ENCODE peak calls at places on chromosomes 6 and 20, in four cellular contexts. V, S, R and I are unnamed samples.

GRCh38 chr6:37314803-37315515 is 38.8 kb upstream of the RNF8 start:
- DNase-seq in V (peak), S (peak), R (no peak), I (peak)

GRCh38 chr6:75344455-75344854 is 59.9 kb upstream of the TMEM30A start:
- DNase-seq in V (no peak), S (no peak), R (no peak), I (no peak)

GRCh38 chr6:143732539-143732938 is 54.8 kb downstream of the PHACTR2 start:
- DNase-seq in V (no peak), R (no peak), S (no peak), I (no peak)

GRCh38 chr20:63642518-63643247 is 10.5 kb downstream of the STMN3 start:
- DNase-seq in S (no peak), V (peak), R (no peak), I (no peak)

GRCh38 chr20:61414455-61414991 is 162.5 kb downstream of the CDH4 start:
- DNase-seq in S (no peak), V (no peak), R (no peak), I (no peak)

GRCh38 chr20:46355778-46356177 is 47.5 kb upstream of the CDH22 start:
- DNase-seq in R (no peak), V (no peak), S (no peak), I (no peak)

GRCh38 chr6:152270301-152270925 is 366.7 kb downstream of the SYNE1 start:
- DNase-seq in S (no peak), V (no peak), R (no peak), I (no peak)

GRCh38 chr6:85458782-85459181 is 8.9 kb downstream of the NT5E start:
- DNase-seq in V (no peak), S (no peak), R (no peak), I (no peak)